ENCODE peak calls at places on chromosomes 7 and 10, in five cellular contexts. X is heart right ventricle, K is upper lobe of right lung, Z is astrocyte, G is right atrium auricular region. H is an unnamed sample.

GRCh38 chr10:130038019-130038555 is 72.5 kb downstream of the C10orf143 start:
- DNase-seq in X (no peak), K (peak; percentile 36), Z (no peak), G (no peak), H (peak; percentile 54)

GRCh38 chr7:131489881-131490280 is 66.5 kb downstream of the PODXL start:
- DNase-seq in X (no peak), K (no peak), Z (no peak), G (no peak), H (no peak)

GRCh38 chr10:78451592-78451991 is 417.9 kb downstream of the RPS24 start:
- DNase-seq in X (peak; percentile 35), K (no peak), Z (no peak), G (no peak), H (no peak)

GRCh38 chr10:97320480-97321031 is 1.5 kb downstream of the FRAT1 start:
- DNase-seq in X (no peak), K (peak; percentile 70), Z (no peak), G (no peak), H (no peak)

GRCh38 chr7:136086712-136087111 is 109.6 kb upstream of the MTPN start:
- DNase-seq in X (peak; percentile 80), K (no peak), Z (peak; percentile 91), G (peak; percentile 85), H (no peak)

GRCh38 chr10:27503498-27504006 is 552 bp upstream of the RAB18 start:
- DNase-seq in X (no peak), K (no peak), Z (no peak), G (no peak), H (no peak)

GRCh38 chr10:124532106-124532641 is 70.6 kb downstream of the LHPP start:
- DNase-seq in X (no peak), K (no peak), Z (no peak), G (no peak), H (no peak)

GRCh38 chr7:39721919-39722597 is 98.7 kb downstream of the RALA start:
- DNase-seq in X (no peak), K (no peak), Z (no peak), G (no peak), H (no peak)

GRCh38 chr10:21110358-21110757 is 213.2 kb upstream of the NEBL start:
- DNase-seq in X (no peak), K (no peak), Z (no peak), G (no peak), H (no peak)

GRCh38 chr7:137717811-137718271 is 128.9 kb downstream of the DGKI start:
- DNase-seq in X (peak; percentile 8), K (no peak), Z (peak; percentile 87), G (no peak), H (no peak)

GRCh38 chr7:91066627-91067026 is 197.6 kb upstream of the FZD1 start:
- DNase-seq in X (no peak), K (no peak), Z (no peak), G (no peak), H (no peak)

GRCh38 chr7:17532861-17533404 is 234.5 kb downstream of the AHR start:
- DNase-seq in X (no peak), K (no peak), Z (peak; percentile 98), G (no peak), H (no peak)

GRCh38 chr10:88810196-88810961 is 7.8 kb downstream of the LIPM start:
- DNase-seq in X (no peak), K (no peak), Z (peak; percentile 49), G (no peak), H (no peak)

GRCh38 chr7:138785587-138786437 is 12.0 kb upstream of the TMEM213 start:
- DNase-seq in X (no peak), K (no peak), Z (peak; percentile 21), G (no peak), H (no peak)

GRCh38 chr10:85976267-85976793 is 390.3 kb downstream of the GRID1 start:
- DNase-seq in X (no peak), K (no peak), Z (no peak), G (peak; percentile 47), H (no peak)

GRCh38 chr7:144565586-144565985 is 162.1 kb upstream of the NOBOX start:
- DNase-seq in X (no peak), K (no peak), Z (no peak), G (no peak), H (no peak)

GRCh38 chr10:1293636-1294440 is 237.7 kb downstream of the WDR37 start:
- DNase-seq in X (no peak), K (no peak), Z (no peak), G (no peak), H (no peak)

GRCh38 chr10:28719789-28720436 is 42.6 kb downstream of the BAMBI start:
- DNase-seq in X (no peak), K (no peak), Z (peak; percentile 54), G (no peak), H (no peak)

GRCh38 chr10:14687340-14687739 is 87.4 kb downstream of the FAM107B start:
- DNase-seq in X (no peak), K (no peak), Z (no peak), G (no peak), H (no peak)

GRCh38 chr7:138822867-138823535 is 25.0 kb upstream of the ATP6V0A4 start:
- DNase-seq in X (no peak), K (no peak), Z (no peak), G (no peak), H (no peak)

GRCh38 chr10:123021517-123021916 is 12.7 kb downstream of the ACADSB start:
- DNase-seq in X (no peak), K (no peak), Z (no peak), G (no peak), H (no peak)

GRCh38 chr10:603745-604144 is 85.7 kb downstream of the DIP2C start:
- DNase-seq in X (no peak), K (peak; percentile 30), Z (no peak), G (no peak), H (no peak)

GRCh38 chr10:114684822-114685209 is 26.7 kb upstream of the ABLIM1 start:
- DNase-seq in X (peak; percentile 43), K (no peak), Z (peak; percentile 85), G (no peak), H (no peak)

GRCh38 chr7:82699773-82700186 is 256.2 kb upstream of the CACNA2D1 start:
- DNase-seq in X (no peak), K (no peak), Z (peak; percentile 76), G (no peak), H (no peak)

GRCh38 chr10:43573250-43574034 is 974 bp downstream of the ZNF239 start:
- DNase-seq in X (no peak), K (no peak), Z (peak; percentile 8), G (no peak), H (no peak)

GRCh38 chr10:8056378-8056777 is 1.9 kb downstream of the GATA3 start:
- DNase-seq in X (no peak), K (no peak), Z (no peak), G (no peak), H (no peak)

GRCh38 chr7:101814996-101815825 is 2.2 kb upstream of the CUX1 start:
- DNase-seq in X (peak; percentile 40), K (peak; percentile 84), Z (no peak), G (no peak), H (no peak)

GRCh38 chr7:3157541-3158287 is 114.0 kb upstream of the CARD11 start:
- DNase-seq in X (no peak), K (no peak), Z (peak; percentile 48), G (no peak), H (no peak)

GRCh38 chr7:26648429-26649015 is 215.9 kb downstream of the SKAP2 start:
- DNase-seq in X (no peak), K (no peak), Z (peak; percentile 68), G (no peak), H (no peak)

GRCh38 chr7:94041529-94041928 is 37.4 kb upstream of the BET1 start:
- DNase-seq in X (no peak), K (no peak), Z (peak; percentile 94), G (no peak), H (no peak)

GRCh38 chr7:90163534-90163933 is 9.3 kb downstream of the STEAP1 start:
- DNase-seq in X (no peak), K (no peak), Z (no peak), G (no peak), H (no peak)

DNA sequence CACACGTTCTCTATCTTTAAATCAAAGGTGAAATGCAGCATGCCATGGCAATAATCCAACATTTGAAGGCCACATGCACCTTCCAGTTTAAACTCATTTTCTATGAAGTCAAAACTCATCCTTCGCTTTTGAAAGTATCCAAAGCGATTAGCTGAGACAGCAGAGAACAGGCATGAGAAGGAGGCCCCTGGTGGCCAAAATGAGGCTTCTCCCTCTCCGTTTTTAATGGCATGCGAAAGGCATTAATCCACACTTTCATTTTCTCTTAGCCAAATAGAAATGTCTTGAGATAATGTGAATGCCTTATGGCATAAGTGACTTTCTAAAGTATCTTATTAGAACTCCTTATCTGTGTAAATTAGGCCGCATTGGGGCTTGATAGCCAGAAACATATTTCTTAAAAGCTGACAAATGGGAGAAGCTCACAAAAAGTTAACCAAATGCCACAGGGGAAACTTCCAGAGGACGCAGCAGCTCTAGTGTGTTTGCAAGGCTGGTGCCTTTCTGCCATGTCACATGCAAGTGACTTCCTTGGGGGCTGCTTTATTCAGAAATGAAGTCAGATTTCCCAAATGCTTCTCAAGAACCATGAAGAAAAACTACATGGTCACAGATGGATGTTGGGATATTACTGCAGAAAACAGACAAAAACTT is 1189.6 kb downstream of the SORCS1 start:
- DNase-seq in X (peak; percentile 14), K (no peak), Z (no peak), G (no peak), H (no peak)
- TF ChIP-seq CTCF in X (peak; percentile 64), K (peak; percentile 65), Z (no peak), G (peak; percentile 78), H (peak; percentile 42)

GRCh38 chr7:99782012-99782953 is 1.7 kb downstream of the CYP3A4 start:
- DNase-seq in X (no peak), K (no peak), Z (no peak), G (no peak), H (no peak)
- H3K27ac ChIP-seq in X (no peak overlapping the region), K (no peak overlapping the region), Z (no peak overlapping the region), G (no peak overlapping the region), H (no peak overlapping the region)

DNA sequence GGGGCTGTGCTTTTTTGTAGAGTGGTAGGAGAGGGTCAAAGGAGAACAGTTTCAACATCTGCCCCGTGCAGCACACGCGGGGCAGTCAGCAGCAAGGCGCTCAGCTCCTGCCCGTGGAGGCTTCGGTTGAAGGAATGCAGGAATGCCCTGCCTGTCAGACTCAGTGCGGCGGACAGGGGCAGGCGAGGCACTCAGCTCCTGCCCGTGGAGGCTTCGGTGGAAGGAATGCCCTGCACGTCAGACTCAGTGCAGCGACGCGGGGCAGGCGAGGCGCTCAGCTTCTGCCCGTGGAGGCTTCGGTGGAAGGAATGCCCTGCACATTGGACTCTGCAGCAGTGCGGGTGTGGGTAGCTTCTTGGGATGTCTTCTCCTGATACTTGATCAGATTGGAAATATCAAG is 37.0 kb downstream of the PPP2R2D start:
- DNase-seq in X (no peak), K (peak; percentile 38), Z (no peak), G (no peak), H (no peak)
- TF ChIP-seq CTCF in X (no peak), K (no peak), Z (no peak), G (no peak), H (no peak)

GRCh38 chr10:117946525-117947070 is 100.1 kb downstream of the RAB11FIP2 start:
- DNase-seq in X (no peak), K (no peak), Z (peak; percentile 60), G (no peak), H (no peak)
- H3K27ac ChIP-seq in X (no peak overlapping the region), K (no peak overlapping the region), Z (no peak overlapping the region), G (no peak overlapping the region), H (no peak overlapping the region)

GRCh38 chr10:49408437-49409306 is 12.8 kb upstream of the DRGX start:
- DNase-seq in X (no peak), K (no peak), Z (no peak), G (peak; percentile 46), H (no peak)
- TF ChIP-seq CTCF in X (peak; percentile 16), K (no peak), Z (peak; percentile 21), G (peak; percentile 19), H (no peak)